ENCODE peak calls at places on chromosomes 11 and 22, in nine cellular contexts. One of them, this sample, is unnamed.

GRCh38 chr22:44304354-44304753 is 8.4 kb downstream of the SHISAL1 start:
- DNase-seq in DMS79 treated with DMSO at 0.1 percent for 48 hours: no peak
- DNase-seq in mucosa of gallbladder: no peak
- DNase-seq in NCI-H1105 treated with DMSO at 0.1 percent for 48 hours: no peak
- DNase-seq in right lobe of liver: no peak
- DNase-seq in NCI-H2171: no peak
- DNase-seq in RWPE1: no peak
- DNase-seq in HCT116: no peak
- DNase-seq in endodermal cell: no peak
- DNase-seq in this sample: no peak

GRCh38 chr11:65591939-65592814 is 3.4 kb downstream of the KCNK7 start:
- DNase-seq in DMS79 treated with DMSO at 0.1 percent for 48 hours: no peak
- DNase-seq in mucosa of gallbladder: no peak
- DNase-seq in NCI-H1105 treated with DMSO at 0.1 percent for 48 hours: peak
- DNase-seq in right lobe of liver: peak
- DNase-seq in NCI-H2171: no peak
- DNase-seq in RWPE1: no peak
- DNase-seq in HCT116: no peak
- DNase-seq in endodermal cell: peak
- DNase-seq in this sample: no peak

GRCh38 chr11:6405039-6405667 is 13.7 kb downstream of the APBB1 start:
- DNase-seq in DMS79 treated with DMSO at 0.1 percent for 48 hours: peak
- DNase-seq in mucosa of gallbladder: peak
- DNase-seq in NCI-H1105 treated with DMSO at 0.1 percent for 48 hours: peak
- DNase-seq in right lobe of liver: no peak
- DNase-seq in NCI-H2171: no peak
- DNase-seq in RWPE1: no peak
- DNase-seq in HCT116: no peak
- DNase-seq in endodermal cell: peak
- DNase-seq in this sample: no peak

GRCh38 chr11:67666303-67666645 is 8.1 kb downstream of the ALDH3B2 start:
- DNase-seq in DMS79 treated with DMSO at 0.1 percent for 48 hours: no peak
- DNase-seq in mucosa of gallbladder: no peak
- DNase-seq in NCI-H1105 treated with DMSO at 0.1 percent for 48 hours: no peak
- DNase-seq in right lobe of liver: no peak
- DNase-seq in NCI-H2171: no peak
- DNase-seq in RWPE1: no peak
- DNase-seq in HCT116: no peak
- DNase-seq in endodermal cell: no peak
- DNase-seq in this sample: no peak

GRCh38 chr11:123429851-123430735 is at the start of gene GRAMD1B:
- DNase-seq in DMS79 treated with DMSO at 0.1 percent for 48 hours: peak
- DNase-seq in mucosa of gallbladder: peak
- DNase-seq in NCI-H1105 treated with DMSO at 0.1 percent for 48 hours: peak
- DNase-seq in right lobe of liver: peak
- DNase-seq in NCI-H2171: peak
- DNase-seq in RWPE1: peak
- DNase-seq in HCT116: no peak
- DNase-seq in endodermal cell: peak
- DNase-seq in this sample: no peak

GRCh38 chr11:60924906-60925684 is 835 bp downstream of the TMEM132A start:
- DNase-seq in DMS79 treated with DMSO at 0.1 percent for 48 hours: peak
- DNase-seq in mucosa of gallbladder: no peak
- DNase-seq in NCI-H1105 treated with DMSO at 0.1 percent for 48 hours: peak
- DNase-seq in right lobe of liver: no peak
- DNase-seq in NCI-H2171: no peak
- DNase-seq in RWPE1: no peak
- DNase-seq in HCT116: no peak
- DNase-seq in endodermal cell: peak
- DNase-seq in this sample: no peak

GRCh38 chr11:47616726-47617416 is 22.7 kb upstream of the C1QTNF4 start:
- DNase-seq in DMS79 treated with DMSO at 0.1 percent for 48 hours: peak
- DNase-seq in mucosa of gallbladder: peak
- DNase-seq in NCI-H1105 treated with DMSO at 0.1 percent for 48 hours: peak
- DNase-seq in right lobe of liver: no peak
- DNase-seq in NCI-H2171: no peak
- DNase-seq in RWPE1: peak
- DNase-seq in HCT116: peak
- DNase-seq in endodermal cell: peak
- DNase-seq in this sample: peak

GRCh38 chr11:13878077-13878476 is 84.4 kb upstream of the SPON1 start:
- DNase-seq in DMS79 treated with DMSO at 0.1 percent for 48 hours: no peak
- DNase-seq in mucosa of gallbladder: no peak
- DNase-seq in NCI-H1105 treated with DMSO at 0.1 percent for 48 hours: no peak
- DNase-seq in right lobe of liver: no peak
- DNase-seq in NCI-H2171: no peak
- DNase-seq in RWPE1: no peak
- DNase-seq in HCT116: no peak
- DNase-seq in endodermal cell: no peak
- DNase-seq in this sample: no peak

GRCh38 chr11:106997241-106997640 is 21.0 kb downstream of the GUCY1A2 start:
- DNase-seq in DMS79 treated with DMSO at 0.1 percent for 48 hours: no peak
- DNase-seq in mucosa of gallbladder: no peak
- DNase-seq in NCI-H1105 treated with DMSO at 0.1 percent for 48 hours: no peak
- DNase-seq in right lobe of liver: no peak
- DNase-seq in NCI-H2171: no peak
- DNase-seq in RWPE1: no peak
- DNase-seq in HCT116: no peak
- DNase-seq in endodermal cell: no peak
- DNase-seq in this sample: no peak

GRCh38 chr11:18721576-18722292 is 4.3 kb downstream of the IGSF22 start:
- DNase-seq in DMS79 treated with DMSO at 0.1 percent for 48 hours: peak
- DNase-seq in mucosa of gallbladder: peak
- DNase-seq in NCI-H1105 treated with DMSO at 0.1 percent for 48 hours: peak
- DNase-seq in right lobe of liver: peak
- DNase-seq in NCI-H2171: no peak
- DNase-seq in RWPE1: peak
- DNase-seq in HCT116: peak
- DNase-seq in endodermal cell: peak
- DNase-seq in this sample: no peak

GRCh38 chr11:42524534-42525227 is 787.1 kb upstream of the API5 start:
- DNase-seq in DMS79 treated with DMSO at 0.1 percent for 48 hours: peak
- DNase-seq in mucosa of gallbladder: peak
- DNase-seq in NCI-H1105 treated with DMSO at 0.1 percent for 48 hours: peak
- DNase-seq in right lobe of liver: no peak
- DNase-seq in NCI-H2171: peak
- DNase-seq in RWPE1: peak
- DNase-seq in HCT116: no peak
- DNase-seq in endodermal cell: peak
- DNase-seq in this sample: no peak

GRCh38 chr11:102453286-102453797 is 777 bp upstream of the TMEM123 start:
- DNase-seq in DMS79 treated with DMSO at 0.1 percent for 48 hours: peak
- DNase-seq in mucosa of gallbladder: no peak
- DNase-seq in NCI-H1105 treated with DMSO at 0.1 percent for 48 hours: peak
- DNase-seq in right lobe of liver: no peak
- DNase-seq in NCI-H2171: no peak
- DNase-seq in RWPE1: no peak
- DNase-seq in HCT116: no peak
- DNase-seq in endodermal cell: peak
- DNase-seq in this sample: no peak

GRCh38 chr11:69080361-69080973 is 31.7 kb downstream of the TPCN2 start:
- DNase-seq in DMS79 treated with DMSO at 0.1 percent for 48 hours: no peak
- DNase-seq in mucosa of gallbladder: no peak
- DNase-seq in NCI-H1105 treated with DMSO at 0.1 percent for 48 hours: no peak
- DNase-seq in right lobe of liver: no peak
- DNase-seq in NCI-H2171: no peak
- DNase-seq in RWPE1: peak
- DNase-seq in HCT116: no peak
- DNase-seq in endodermal cell: no peak
- DNase-seq in this sample: no peak

GRCh38 chr11:83717551-83717950 is 431.4 kb upstream of the CCDC90B start:
- DNase-seq in DMS79 treated with DMSO at 0.1 percent for 48 hours: no peak
- DNase-seq in mucosa of gallbladder: no peak
- DNase-seq in NCI-H1105 treated with DMSO at 0.1 percent for 48 hours: no peak
- DNase-seq in right lobe of liver: peak
- DNase-seq in NCI-H2171: no peak
- DNase-seq in RWPE1: no peak
- DNase-seq in HCT116: no peak
- DNase-seq in endodermal cell: no peak
- DNase-seq in this sample: no peak

GRCh38 chr11:70627219-70627618 is 228.9 kb downstream of the CTTN start:
- DNase-seq in DMS79 treated with DMSO at 0.1 percent for 48 hours: no peak
- DNase-seq in mucosa of gallbladder: no peak
- DNase-seq in NCI-H1105 treated with DMSO at 0.1 percent for 48 hours: no peak
- DNase-seq in right lobe of liver: no peak
- DNase-seq in NCI-H2171: no peak
- DNase-seq in RWPE1: no peak
- DNase-seq in HCT116: no peak
- DNase-seq in endodermal cell: no peak
- DNase-seq in this sample: no peak

GRCh38 chr11:73154178-73154577 is 12.1 kb upstream of the FCHSD2 start:
- DNase-seq in DMS79 treated with DMSO at 0.1 percent for 48 hours: no peak
- DNase-seq in mucosa of gallbladder: peak
- DNase-seq in NCI-H1105 treated with DMSO at 0.1 percent for 48 hours: no peak
- DNase-seq in right lobe of liver: no peak
- DNase-seq in NCI-H2171: no peak
- DNase-seq in RWPE1: no peak
- DNase-seq in HCT116: no peak
- DNase-seq in endodermal cell: peak
- DNase-seq in this sample: no peak

GRCh38 chr11:43919852-43920597 is 22.4 kb upstream of the C11orf96 start:
- DNase-seq in DMS79 treated with DMSO at 0.1 percent for 48 hours: no peak
- DNase-seq in mucosa of gallbladder: peak
- DNase-seq in NCI-H1105 treated with DMSO at 0.1 percent for 48 hours: no peak
- DNase-seq in right lobe of liver: no peak
- DNase-seq in NCI-H2171: peak
- DNase-seq in RWPE1: no peak
- DNase-seq in HCT116: no peak
- DNase-seq in endodermal cell: no peak
- DNase-seq in this sample: no peak

GRCh38 chr22:40409613-40410113 is 39.3 kb downstream of the SGSM3 start:
- DNase-seq in DMS79 treated with DMSO at 0.1 percent for 48 hours: no peak
- DNase-seq in mucosa of gallbladder: no peak
- DNase-seq in NCI-H1105 treated with DMSO at 0.1 percent for 48 hours: no peak
- DNase-seq in right lobe of liver: no peak
- DNase-seq in NCI-H2171: no peak
- DNase-seq in RWPE1: no peak
- DNase-seq in HCT116: no peak
- DNase-seq in endodermal cell: no peak
- DNase-seq in this sample: no peak

GRCh38 chr22:38505595-38506117 is 455 bp downstream of the DDX17 start:
- DNase-seq in DMS79 treated with DMSO at 0.1 percent for 48 hours: no peak
- DNase-seq in mucosa of gallbladder: peak
- DNase-seq in NCI-H1105 treated with DMSO at 0.1 percent for 48 hours: peak
- DNase-seq in right lobe of liver: peak
- DNase-seq in NCI-H2171: peak
- DNase-seq in RWPE1: peak
- DNase-seq in HCT116: no peak
- DNase-seq in endodermal cell: no peak
- DNase-seq in this sample: no peak

GRCh38 chr11:120509346-120510053 is 2.0 kb upstream of the GRIK4 start:
- DNase-seq in DMS79 treated with DMSO at 0.1 percent for 48 hours: no peak
- DNase-seq in mucosa of gallbladder: no peak
- DNase-seq in NCI-H1105 treated with DMSO at 0.1 percent for 48 hours: no peak
- DNase-seq in right lobe of liver: no peak
- DNase-seq in NCI-H2171: no peak
- DNase-seq in RWPE1: no peak
- DNase-seq in HCT116: no peak
- DNase-seq in endodermal cell: no peak
- DNase-seq in this sample: no peak

GRCh38 chr11:88310246-88310645 is 27.3 kb downstream of the CTSC start:
- DNase-seq in DMS79 treated with DMSO at 0.1 percent for 48 hours: no peak
- DNase-seq in mucosa of gallbladder: no peak
- DNase-seq in NCI-H1105 treated with DMSO at 0.1 percent for 48 hours: no peak
- DNase-seq in right lobe of liver: no peak
- DNase-seq in NCI-H2171: no peak
- DNase-seq in RWPE1: no peak
- DNase-seq in HCT116: no peak
- DNase-seq in endodermal cell: no peak
- DNase-seq in this sample: no peak

GRCh38 chr11:128467610-128468041 is 119.7 kb downstream of the ETS1 start:
- DNase-seq in DMS79 treated with DMSO at 0.1 percent for 48 hours: no peak
- DNase-seq in mucosa of gallbladder: peak
- DNase-seq in NCI-H1105 treated with DMSO at 0.1 percent for 48 hours: no peak
- DNase-seq in right lobe of liver: no peak
- DNase-seq in NCI-H2171: no peak
- DNase-seq in RWPE1: peak
- DNase-seq in HCT116: peak
- DNase-seq in endodermal cell: no peak
- DNase-seq in this sample: no peak

GRCh38 chr22:38760477-38761201 is 4.8 kb upstream of the SUN2 start:
- DNase-seq in DMS79 treated with DMSO at 0.1 percent for 48 hours: peak
- DNase-seq in mucosa of gallbladder: no peak
- DNase-seq in NCI-H1105 treated with DMSO at 0.1 percent for 48 hours: no peak
- DNase-seq in right lobe of liver: no peak
- DNase-seq in NCI-H2171: peak
- DNase-seq in RWPE1: no peak
- DNase-seq in HCT116: no peak
- DNase-seq in endodermal cell: no peak
- DNase-seq in this sample: peak

GRCh38 chr11:128916646-128917045 is 25.5 kb downstream of the KCNJ5 start:
- DNase-seq in DMS79 treated with DMSO at 0.1 percent for 48 hours: no peak
- DNase-seq in mucosa of gallbladder: no peak
- DNase-seq in NCI-H1105 treated with DMSO at 0.1 percent for 48 hours: no peak
- DNase-seq in right lobe of liver: peak
- DNase-seq in NCI-H2171: no peak
- DNase-seq in RWPE1: no peak
- DNase-seq in HCT116: no peak
- DNase-seq in endodermal cell: no peak
- DNase-seq in this sample: no peak

GRCh38 chr22:36036167-36036624 is 7.6 kb upstream of the RBFOX2 start:
- DNase-seq in DMS79 treated with DMSO at 0.1 percent for 48 hours: peak
- DNase-seq in mucosa of gallbladder: no peak
- DNase-seq in NCI-H1105 treated with DMSO at 0.1 percent for 48 hours: peak
- DNase-seq in right lobe of liver: no peak
- DNase-seq in NCI-H2171: no peak
- DNase-seq in RWPE1: no peak
- DNase-seq in HCT116: no peak
- DNase-seq in endodermal cell: no peak
- DNase-seq in this sample: no peak

GRCh38 chr11:10622957-10623787 is 54.7 kb upstream of the LYVE1 start:
- DNase-seq in DMS79 treated with DMSO at 0.1 percent for 48 hours: no peak
- DNase-seq in mucosa of gallbladder: no peak
- DNase-seq in NCI-H1105 treated with DMSO at 0.1 percent for 48 hours: no peak
- DNase-seq in right lobe of liver: no peak
- DNase-seq in NCI-H2171: no peak
- DNase-seq in RWPE1: no peak
- DNase-seq in HCT116: no peak
- DNase-seq in endodermal cell: peak
- DNase-seq in this sample: no peak

GRCh38 chr22:21447694-21448402 is 19.3 kb upstream of the TMEM191C start:
- DNase-seq in DMS79 treated with DMSO at 0.1 percent for 48 hours: no peak
- DNase-seq in mucosa of gallbladder: peak
- DNase-seq in NCI-H1105 treated with DMSO at 0.1 percent for 48 hours: no peak
- DNase-seq in right lobe of liver: no peak
- DNase-seq in NCI-H2171: no peak
- DNase-seq in RWPE1: no peak
- DNase-seq in HCT116: no peak
- DNase-seq in endodermal cell: peak
- DNase-seq in this sample: no peak

GRCh38 chr11:119722281-119722794 is 6.7 kb downstream of the NECTIN1 start:
- DNase-seq in DMS79 treated with DMSO at 0.1 percent for 48 hours: peak
- DNase-seq in mucosa of gallbladder: no peak
- DNase-seq in NCI-H1105 treated with DMSO at 0.1 percent for 48 hours: peak
- DNase-seq in right lobe of liver: peak
- DNase-seq in NCI-H2171: no peak
- DNase-seq in RWPE1: no peak
- DNase-seq in HCT116: no peak
- DNase-seq in endodermal cell: peak
- DNase-seq in this sample: no peak

GRCh38 chr22:29269731-29270474 is 1.8 kb downstream of the EWSR1 start:
- DNase-seq in DMS79 treated with DMSO at 0.1 percent for 48 hours: no peak
- DNase-seq in mucosa of gallbladder: no peak
- DNase-seq in NCI-H1105 treated with DMSO at 0.1 percent for 48 hours: no peak
- DNase-seq in right lobe of liver: no peak
- DNase-seq in NCI-H2171: no peak
- DNase-seq in RWPE1: no peak
- DNase-seq in HCT116: no peak
- DNase-seq in endodermal cell: no peak
- DNase-seq in this sample: no peak

GRCh38 chr11:17578296-17578695 is 31.2 kb downstream of the OTOG start:
- DNase-seq in DMS79 treated with DMSO at 0.1 percent for 48 hours: no peak
- DNase-seq in mucosa of gallbladder: no peak
- DNase-seq in NCI-H1105 treated with DMSO at 0.1 percent for 48 hours: no peak
- DNase-seq in right lobe of liver: no peak
- DNase-seq in NCI-H2171: no peak
- DNase-seq in RWPE1: no peak
- DNase-seq in HCT116: no peak
- DNase-seq in endodermal cell: peak
- DNase-seq in this sample: no peak

GRCh38 chr11:132037467-132037862 is 667.0 kb downstream of the NTM start:
- DNase-seq in DMS79 treated with DMSO at 0.1 percent for 48 hours: no peak
- DNase-seq in mucosa of gallbladder: no peak
- DNase-seq in NCI-H1105 treated with DMSO at 0.1 percent for 48 hours: no peak
- DNase-seq in right lobe of liver: no peak
- DNase-seq in NCI-H2171: no peak
- DNase-seq in RWPE1: peak
- DNase-seq in HCT116: no peak
- DNase-seq in endodermal cell: no peak
- DNase-seq in this sample: no peak

This sample was measured in NCI-H1694.